ENCODE peak calls at places on chromosomes 6 and 20, in four cellular contexts. G, H, K and F are unnamed samples.

GRCh38 chr20:12153616-12154015 is 235.9 kb downstream of the BTBD3 start:
- DNase-seq in G (no peak), H (no peak), K (no peak), F (no peak)

GRCh38 chr20:19775353-19776201 is 17.5 kb downstream of the RIN2 start:
- DNase-seq in G (no peak), H (no peak), K (no peak), F (no peak)

GRCh38 chr6:90537723-90538407 is 49.0 kb downstream of the MAP3K7 start:
- DNase-seq in G (no peak), H (no peak), K (no peak), F (no peak)

GRCh38 chr6:90859056-90859455 is 272.2 kb upstream of the MAP3K7 start:
- DNase-seq in G (no peak), H (no peak), K (no peak), F (no peak)

GRCh38 chr20:24487648-24488047 is 18.2 kb downstream of the SYNDIG1 start:
- DNase-seq in G (no peak), H (no peak), K (no peak), F (no peak)

GRCh38 chr6:90375681-90376439 is 79.2 kb upstream of the BACH2 start:
- DNase-seq in G (no peak), H (peak; percentile 39), K (no peak), F (no peak)

GRCh38 chr6:19664878-19665715 is 172.1 kb upstream of the ID4 start:
- DNase-seq in G (no peak), H (no peak), K (no peak), F (no peak)

GRCh38 chr6:164749126-164749758 is 560.2 kb downstream of the C6orf118 start:
- DNase-seq in G (no peak), H (no peak), K (no peak), F (peak; percentile 48)

GRCh38 chr6:169048185-169048584 is 205.5 kb downstream of the THBS2 start:
- DNase-seq in G (no peak), H (no peak), K (no peak), F (no peak)

GRCh38 chr6:5108536-5108935 is 23.4 kb downstream of the PPP1R3G start:
- DNase-seq in G (no peak), H (no peak), K (no peak), F (no peak)